ENCODE peak calls at places on chromosome 16, in five cellular contexts. One of them, this sample, is unnamed.

GRCh38 chr16:66940236-66940635 is 4.9 kb downstream of the CES2 start:
- DNase-seq in right cardiac atrium: peak; percentile 48
- DNase-seq in EH: no peak
- DNase-seq in CD8-positive, alpha-beta T cell: no peak
- DNase-seq in NCI-H524: no peak
- DNase-seq in this sample: no peak

GRCh38 chr16:743794-744500 is 3.1 kb upstream of the CIAO3 start:
- DNase-seq in right cardiac atrium: no peak
- DNase-seq in EH: no peak
- DNase-seq in CD8-positive, alpha-beta T cell: no peak
- DNase-seq in NCI-H524: no peak
- DNase-seq in this sample: no peak

GRCh38 chr16:13883881-13884280 is 36.1 kb upstream of the ERCC4 start:
- DNase-seq in right cardiac atrium: no peak
- DNase-seq in EH: peak; percentile 75
- DNase-seq in CD8-positive, alpha-beta T cell: no peak
- DNase-seq in NCI-H524: no peak
- DNase-seq in this sample: no peak

GRCh38 chr16:88468289-88469129 is 15.4 kb downstream of the ZFPM1 start:
- DNase-seq in right cardiac atrium: peak; percentile 85
- DNase-seq in EH: peak; percentile 55
- DNase-seq in CD8-positive, alpha-beta T cell: no peak
- DNase-seq in NCI-H524: peak; percentile 58
- DNase-seq in this sample: peak; percentile 51

GRCh38 chr16:29844575-29845331 is 18.3 kb downstream of the CDIPT start:
- DNase-seq in right cardiac atrium: no peak
- DNase-seq in EH: no peak
- DNase-seq in CD8-positive, alpha-beta T cell: no peak
- DNase-seq in NCI-H524: no peak
- DNase-seq in this sample: no peak

GRCh38 chr16:67992661-67993206 is 6.5 kb downstream of the DPEP2 start:
- DNase-seq in right cardiac atrium: no peak
- DNase-seq in EH: no peak
- DNase-seq in CD8-positive, alpha-beta T cell: no peak
- DNase-seq in NCI-H524: no peak
- DNase-seq in this sample: no peak

GRCh38 chr16:22031483-22032083 is 23.7 kb downstream of the MOSMO start:
- DNase-seq in right cardiac atrium: no peak
- DNase-seq in EH: no peak
- DNase-seq in CD8-positive, alpha-beta T cell: no peak
- DNase-seq in NCI-H524: no peak
- DNase-seq in this sample: no peak

GRCh38 chr16:14321542-14321941 is 250.4 kb downstream of the MRTFB start:
- DNase-seq in right cardiac atrium: no peak
- DNase-seq in EH: no peak
- DNase-seq in CD8-positive, alpha-beta T cell: no peak
- DNase-seq in NCI-H524: no peak
- DNase-seq in this sample: no peak

GRCh38 chr16:46833465-46833810 is 2.5 kb upstream of the C16orf87 start:
- DNase-seq in right cardiac atrium: no peak
- DNase-seq in EH: no peak
- DNase-seq in CD8-positive, alpha-beta T cell: no peak
- DNase-seq in NCI-H524: no peak
- DNase-seq in this sample: no peak

GRCh38 chr16:76157629-76158028 is 119.6 kb upstream of the CNTNAP4 start:
- DNase-seq in right cardiac atrium: no peak
- DNase-seq in EH: no peak
- DNase-seq in CD8-positive, alpha-beta T cell: no peak
- DNase-seq in NCI-H524: no peak
- DNase-seq in this sample: peak; percentile 42

GRCh38 chr16:58011652-58012051 is 10.4 kb downstream of the USB1 start:
- DNase-seq in right cardiac atrium: no peak
- DNase-seq in EH: peak; percentile 93
- DNase-seq in CD8-positive, alpha-beta T cell: no peak
- DNase-seq in NCI-H524: no peak
- DNase-seq in this sample: no peak

GRCh38 chr16:87483481-87483880 is 9.3 kb downstream of the ZCCHC14 start:
- DNase-seq in right cardiac atrium: no peak
- DNase-seq in EH: no peak
- DNase-seq in CD8-positive, alpha-beta T cell: no peak
- DNase-seq in NCI-H524: no peak
- DNase-seq in this sample: no peak

GRCh38 chr16:65494609-65495008 is 372.7 kb upstream of the CDH11 start:
- DNase-seq in right cardiac atrium: no peak
- DNase-seq in EH: no peak
- DNase-seq in CD8-positive, alpha-beta T cell: no peak
- DNase-seq in NCI-H524: no peak
- DNase-seq in this sample: no peak

GRCh38 chr16:57762365-57763289 is 27.1 kb downstream of the KATNB1 start:
- DNase-seq in right cardiac atrium: peak; percentile 40
- DNase-seq in EH: no peak
- DNase-seq in CD8-positive, alpha-beta T cell: no peak
- DNase-seq in NCI-H524: peak; percentile 63
- DNase-seq in this sample: no peak

GRCh38 chr16:85170066-85171003 is 58.1 kb upstream of the CIBAR2 start:
- DNase-seq in right cardiac atrium: peak; percentile 71
- DNase-seq in EH: no peak
- DNase-seq in CD8-positive, alpha-beta T cell: no peak
- DNase-seq in NCI-H524: peak; percentile 90
- DNase-seq in this sample: no peak

GRCh38 chr16:28263305-28263704 is 29.0 kb upstream of the SBK1 start:
- DNase-seq in right cardiac atrium: no peak
- DNase-seq in EH: no peak
- DNase-seq in CD8-positive, alpha-beta T cell: no peak
- DNase-seq in NCI-H524: no peak
- DNase-seq in this sample: no peak

GRCh38 chr16:16945207-16945606 is 525.6 kb downstream of the XYLT1 start:
- DNase-seq in right cardiac atrium: no peak
- DNase-seq in EH: no peak
- DNase-seq in CD8-positive, alpha-beta T cell: no peak
- DNase-seq in NCI-H524: no peak
- DNase-seq in this sample: no peak

GRCh38 chr16:57503366-57503765 is 17.1 kb upstream of the DOK4 start:
- DNase-seq in right cardiac atrium: peak; percentile 48
- DNase-seq in EH: no peak
- DNase-seq in CD8-positive, alpha-beta T cell: no peak
- DNase-seq in NCI-H524: peak; percentile 85
- DNase-seq in this sample: no peak

GRCh38 chr16:86363836-86364618 is 146.3 kb upstream of the FOXF1 start:
- DNase-seq in right cardiac atrium: no peak
- DNase-seq in EH: peak; percentile 72
- DNase-seq in CD8-positive, alpha-beta T cell: no peak
- DNase-seq in NCI-H524: no peak
- DNase-seq in this sample: no peak

GRCh38 chr16:51922476-51922875 is 624.5 kb downstream of the TOX3 start:
- DNase-seq in right cardiac atrium: no peak
- DNase-seq in EH: no peak
- DNase-seq in CD8-positive, alpha-beta T cell: no peak
- DNase-seq in NCI-H524: no peak
- DNase-seq in this sample: no peak

GRCh38 chr16:12344577-12345343 is 368.2 kb downstream of the SNX29 start:
- DNase-seq in right cardiac atrium: no peak
- DNase-seq in EH: no peak
- DNase-seq in CD8-positive, alpha-beta T cell: no peak
- DNase-seq in NCI-H524: no peak
- DNase-seq in this sample: no peak

GRCh38 chr16:81607006-81607405 is 162.4 kb downstream of the CMIP start:
- DNase-seq in right cardiac atrium: no peak
- DNase-seq in EH: no peak
- DNase-seq in CD8-positive, alpha-beta T cell: no peak
- DNase-seq in NCI-H524: no peak
- DNase-seq in this sample: no peak

GRCh38 chr16:4319454-4319853 is 3.6 kb downstream of the GLIS2 start:
- DNase-seq in right cardiac atrium: peak; percentile 80
- DNase-seq in EH: peak; percentile 41
- DNase-seq in CD8-positive, alpha-beta T cell: peak; percentile 29
- DNase-seq in NCI-H524: no peak
- DNase-seq in this sample: peak; percentile 40

GRCh38 chr16:24318670-24319069 is 62.5 kb downstream of the CACNG3 start:
- DNase-seq in right cardiac atrium: no peak
- DNase-seq in EH: no peak
- DNase-seq in CD8-positive, alpha-beta T cell: no peak
- DNase-seq in NCI-H524: no peak
- DNase-seq in this sample: no peak

This sample was measured in Jurkat, Clone E6-1.